ENCODE peak calls at places on chromosomes 6 and 20, in four cellular contexts. L is stomach; K is AG08396; D is stimulated activated CD4-positive, alpha-beta T cell treated with anti-CD3 and anti-CD28 coated beads, TNF-alpha, amount 100 ng/mL, for 48 hours. A is an unnamed sample.

GRCh38 chr6:25311251-25311910 is 32.2 kb downstream of the CARMIL1 start:
- DNase-seq in D (no peak), L (no peak), K (peak), A (no peak)

GRCh38 chr6:109717971-109718370 is 26.9 kb downstream of the FIG4 start:
- DNase-seq in L (no peak), K (no peak), D (no peak), A (no peak)

GRCh38 chr6:148440877-148441453 is 98.3 kb downstream of the SASH1 start:
- DNase-seq in L (peak), K (peak), D (no peak), A (peak)

GRCh38 chr6:112575309-112575834 is 228.2 kb downstream of the RFPL4B start:
- DNase-seq in K (no peak), D (no peak), L (no peak), A (no peak)

GRCh38 chr6:26336355-26337198 is 28.4 kb upstream of the BTN3A2 start:
- DNase-seq in L (no peak), D (no peak), K (peak), A (no peak)

GRCh38 chr6:151306269-151306783 is 66.6 kb downstream of the AKAP12 start:
- DNase-seq in K (no peak), L (no peak), D (no peak), A (no peak)

GRCh38 chr6:100663219-100663863 is 198.6 kb upstream of the SIM1 start:
- DNase-seq in D (no peak), K (peak), L (no peak), A (no peak)

GRCh38 chr20:41136336-41136694 is 1.0 kb upstream of the PLCG1 start:
- DNase-seq in L (no peak), D (no peak), K (no peak), A (no peak)

GRCh38 chr20:48732081-48732829 is 95.5 kb downstream of the PREX1 start:
- DNase-seq in D (no peak), K (no peak), L (no peak), A (no peak)

GRCh38 chr6:165634076-165634475 is 29.0 kb downstream of the PDE10A start:
- DNase-seq in D (no peak), L (no peak), K (no peak), A (no peak)

GRCh38 chr20:16411361-16411760 is 161.9 kb downstream of the KIF16B start:
- DNase-seq in L (no peak), K (no peak), D (no peak), A (no peak)

GRCh38 chr20:31667315-31668285 is 29.9 kb downstream of the COX4I2 start:
- DNase-seq in D (no peak), L (no peak), K (no peak), A (no peak)

GRCh38 chr20:47489448-47489872 is 12.2 kb upstream of the NCOA3 start:
- DNase-seq in D (no peak), L (no peak), K (no peak), A (no peak)

GRCh38 chr6:40610229-40610628 is 23.1 kb upstream of the LRFN2 start:
- DNase-seq in D (no peak), L (no peak), K (no peak), A (no peak)

GRCh38 chr6:42710316-42710715 is 12.1 kb downstream of the PRPH2 start:
- DNase-seq in K (no peak), D (no peak), L (no peak), A (peak)

GRCh38 chr6:11264100-11264499 is 31.6 kb upstream of the NEDD9 start:
- DNase-seq in L (no peak), D (no peak), K (no peak), A (no peak)

GRCh38 chr20:62884556-62884955 is 22.9 kb upstream of the TCFL5 start:
- DNase-seq in D (no peak), K (no peak), L (no peak), A (no peak)

GRCh38 chr6:123715243-123715863 is 78.6 kb upstream of the TRDN start:
- DNase-seq in D (no peak), L (no peak), K (no peak), A (peak)

GRCh38 chr20:61643631-61644386 is 391.7 kb downstream of the CDH4 start:
- DNase-seq in K (no peak), L (no peak), D (no peak), A (no peak)

GRCh38 chr6:168050225-168050796 is 28.7 kb downstream of the FRMD1 start:
- DNase-seq in L (no peak), K (no peak), D (no peak), A (peak)

GRCh38 chr6:18115356-18115755 is 7.1 kb downstream of the NHLRC1 start:
- DNase-seq in L (no peak), K (no peak), D (no peak), A (no peak)

GRCh38 chr6:36694616-36695015 is 3.0 kb upstream of the RAB44 start:
- DNase-seq in D (no peak), K (no peak), L (no peak), A (no peak)

GRCh38 chr6:88653936-88654335 is 309.5 kb downstream of the RNGTT start:
- DNase-seq in L (no peak), D (no peak), K (no peak), A (no peak)

GRCh38 chr20:47066484-47067270 is 172.0 kb downstream of the EYA2 start:
- DNase-seq in L (no peak), D (no peak), K (peak), A (no peak)

GRCh38 chr6:114339706-114340105 is 3.1 kb downstream of the HS3ST5 start:
- DNase-seq in D (no peak), K (no peak), L (no peak), A (no peak)

GRCh38 chr6:48512396-48512795 is 401.4 kb upstream of the PTCHD4 start:
- DNase-seq in D (no peak), K (no peak), L (no peak), A (no peak)

GRCh38 chr6:51644426-51644825 is 443.0 kb downstream of the PKHD1 start:
- DNase-seq in L (no peak), D (no peak), K (no peak), A (no peak)